ENCODE peak calls at places on chromosomes 7 and 10, in eight cellular contexts. D, L, I, W, Y, U, R and E are unnamed samples.
A peak's percentile ranks its signal among the peaks of the same experiment; 100 is the strongest.

GRCh38 chr7:133797355-133797754 is 329.8 kb upstream of the LRGUK start:
- DNase-seq in L (no peak), I (no peak), D (no peak), U (no peak), W (no peak), Y (no peak), R (no peak), E (no peak)

GRCh38 chr7:155011081-155011480 is 8.2 kb upstream of the PAXIP1 start:
- DNase-seq in U (no peak), I (no peak), W (no peak), Y (no peak), L (peak; percentile 2), R (no peak), D (no peak), E (no peak)

GRCh38 chr10:91357497-91357896 is 52.6 kb upstream of the HECTD2 start:
- DNase-seq in U (no peak), W (no peak), L (no peak), I (no peak), R (no peak), D (no peak), Y (no peak), E (no peak)

GRCh38 chr7:73436031-73436929 is 2.7 kb downstream of the FZD9 start:
- DNase-seq in Y (no peak), I (peak; percentile 66), U (no peak), D (no peak), R (no peak), L (peak; percentile 32), W (no peak), E (peak; percentile 60)

GRCh38 chr10:128287921-128288320 is 161.7 kb upstream of the MKI67 start:
- DNase-seq in L (no peak), R (no peak), D (no peak), U (no peak), W (no peak), I (no peak), Y (no peak), E (no peak)

GRCh38 chr10:18005445-18005780 is 53.7 kb downstream of the SLC39A12 start:
- DNase-seq in U (no peak), R (no peak), L (no peak), D (no peak), Y (no peak), W (no peak), I (no peak), E (no peak)

GRCh38 chr7:151514461-151515396 is 5.0 kb downstream of the RHEB start:
- DNase-seq in W (no peak), D (no peak), U (no peak), L (no peak), Y (no peak), I (no peak), R (no peak), E (no peak)

GRCh38 chr7:70607281-70607680 is 524.7 kb upstream of the GALNT17 start:
- DNase-seq in Y (no peak), W (no peak), L (no peak), U (no peak), I (no peak), R (no peak), D (no peak), E (no peak)

GRCh38 chr7:144738708-144739314 is 97.0 kb downstream of the TPK1 start:
- DNase-seq in Y (peak; percentile 33), W (no peak), U (peak; percentile 2), R (no peak), L (peak; percentile 50), D (no peak), I (peak; percentile 32), E (peak; percentile 45)

GRCh38 chr10:18616337-18616736 is 35.0 kb downstream of the NSUN6 start:
- DNase-seq in Y (no peak), D (no peak), W (no peak), U (no peak), L (no peak), R (no peak), I (no peak), E (peak; percentile 32)

GRCh38 chr10:121627810-121628209 is 29.6 kb upstream of the FGFR2 start:
- DNase-seq in R (no peak), U (no peak), I (no peak), Y (no peak), L (peak; percentile 7), W (no peak), D (no peak), E (no peak)

GRCh38 chr10:609868-610545 is 79.5 kb downstream of the DIP2C start:
- DNase-seq in D (no peak), I (no peak), R (no peak), U (no peak), W (no peak), Y (no peak), L (peak; percentile 32), E (no peak)

GRCh38 chr10:117745301-117745700 is 202.8 kb downstream of the EMX2 start:
- DNase-seq in Y (no peak), I (no peak), W (no peak), R (no peak), U (no peak), D (no peak), L (no peak), E (no peak)